ENCODE peak calls at places on chromosomes 12 and 14, in four cellular contexts. One of them, this sample, is unnamed.
A peak's percentile ranks its signal among the peaks of the same experiment; 100 is the strongest.

GRCh38 chr12:124210991-124211577 is 83.8 kb upstream of the RFLNA start:
- DNase-seq in SK-N-SH: no peak
- DNase-seq in H1: no peak
- DNase-seq in HCT116: no peak
- DNase-seq in this sample: no peak

GRCh38 chr12:66062280-66062605 is 68.3 kb downstream of the LLPH start:
- DNase-seq in SK-N-SH: no peak
- DNase-seq in H1: no peak
- DNase-seq in HCT116: no peak
- DNase-seq in this sample: no peak

GRCh38 chr14:92408186-92408585 is 85.2 kb downstream of the SLC24A4 start:
- DNase-seq in SK-N-SH: no peak
- DNase-seq in H1: no peak
- DNase-seq in HCT116: no peak
- DNase-seq in this sample: peak; percentile 49

GRCh38 chr14:71119832-71120231 is 212.6 kb downstream of the PCNX1 start:
- DNase-seq in H1: no peak
- DNase-seq in HCT116: no peak
- DNase-seq in SK-N-SH: no peak
- DNase-seq in this sample: no peak

GRCh38 chr12:89450922-89451321 is 73.7 kb downstream of the GALNT4 start:
- DNase-seq in H1: no peak
- DNase-seq in SK-N-SH: no peak
- DNase-seq in HCT116: no peak
- DNase-seq in this sample: no peak

GRCh38 chr12:61282790-61283575 is 977.2 kb upstream of the USP15 start:
- DNase-seq in SK-N-SH: no peak
- DNase-seq in H1: no peak
- DNase-seq in HCT116: no peak
- DNase-seq in this sample: no peak

GRCh38 chr14:106436310-106436905 is 910.0 kb downstream of the TMEM121 start:
- DNase-seq in SK-N-SH: no peak
- DNase-seq in H1: peak; percentile 29
- DNase-seq in HCT116: no peak
- DNase-seq in this sample: peak; percentile 92

GRCh38 chr14:101028971-101029667 is 125.6 kb upstream of the RTL1 start:
- DNase-seq in H1: no peak
- DNase-seq in SK-N-SH: no peak
- DNase-seq in HCT116: no peak
- DNase-seq in this sample: no peak

GRCh38 chr12:96193725-96194571 is at the start of gene ELK3:
- DNase-seq in HCT116: no peak
- DNase-seq in SK-N-SH: peak; percentile 94
- DNase-seq in H1: peak; percentile 61
- DNase-seq in this sample: peak; percentile 94

GRCh38 chr12:77914089-77914488 is 83.4 kb downstream of the NAV3 start:
- DNase-seq in H1: no peak
- DNase-seq in SK-N-SH: no peak
- DNase-seq in HCT116: no peak
- DNase-seq in this sample: no peak

GRCh38 chr12:93094988-93095737 is 166.1 kb upstream of the EEA1 start:
- DNase-seq in H1: no peak
- DNase-seq in SK-N-SH: no peak
- DNase-seq in HCT116: no peak
- DNase-seq in this sample: no peak

GRCh38 chr12:22312336-22312735 is 22.2 kb downstream of the ST8SIA1 start:
- DNase-seq in H1: no peak
- DNase-seq in HCT116: no peak
- DNase-seq in SK-N-SH: no peak
- DNase-seq in this sample: no peak

DNA sequence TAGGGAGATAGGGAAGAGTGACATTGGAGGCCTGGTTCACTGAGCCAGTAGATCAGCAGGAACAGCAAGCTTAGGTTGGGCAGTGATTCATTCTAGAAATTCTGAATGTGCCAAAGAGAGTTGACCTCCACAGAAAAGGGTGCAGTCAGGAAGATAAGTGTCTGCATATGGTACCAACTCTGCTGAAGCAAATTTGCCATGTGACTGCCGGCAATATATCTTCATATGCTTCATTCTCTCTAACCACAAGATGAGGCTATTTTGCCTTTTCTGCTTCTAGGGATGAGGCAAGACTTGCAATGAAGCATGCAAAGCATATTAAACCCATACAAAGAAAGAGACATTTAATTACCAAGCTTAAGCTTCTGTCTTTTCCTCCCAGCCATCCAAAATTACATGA is 13.6 kb downstream of the CCDC198 start:
- DNase-seq in H1: no peak
- DNase-seq in SK-N-SH: no peak
- DNase-seq in HCT116: no peak
- DNase-seq in this sample: no peak
- TF ChIP-seq JUND in H1: no peak
- TF ChIP-seq JUND in SK-N-SH: no peak
- TF ChIP-seq JUND in HCT116: no peak
- TF ChIP-seq JUND in this sample: no peak

GRCh38 chr12:109268896-109269295 is 40.2 kb downstream of the FOXN4 start:
- DNase-seq in H1: no peak
- DNase-seq in HCT116: no peak
- DNase-seq in SK-N-SH: no peak
- DNase-seq in this sample: no peak

GRCh38 chr12:109267361-109267760 is 41.7 kb downstream of the FOXN4 start:
- DNase-seq in HCT116: no peak
- DNase-seq in H1: no peak
- DNase-seq in SK-N-SH: no peak
- DNase-seq in this sample: no peak

GRCh38 chr12:109264095-109264942 is 44.8 kb downstream of the FOXN4 start:
- DNase-seq in H1: peak; percentile 93
- DNase-seq in SK-N-SH: peak; percentile 90
- DNase-seq in HCT116: peak; percentile 77
- DNase-seq in this sample: peak; percentile 91

GRCh38 chr12:109264943-109265650 is 44.0 kb downstream of the FOXN4 start:
- DNase-seq in HCT116: no peak
- DNase-seq in SK-N-SH: no peak
- DNase-seq in H1: no peak
- DNase-seq in this sample: no peak

DNA sequence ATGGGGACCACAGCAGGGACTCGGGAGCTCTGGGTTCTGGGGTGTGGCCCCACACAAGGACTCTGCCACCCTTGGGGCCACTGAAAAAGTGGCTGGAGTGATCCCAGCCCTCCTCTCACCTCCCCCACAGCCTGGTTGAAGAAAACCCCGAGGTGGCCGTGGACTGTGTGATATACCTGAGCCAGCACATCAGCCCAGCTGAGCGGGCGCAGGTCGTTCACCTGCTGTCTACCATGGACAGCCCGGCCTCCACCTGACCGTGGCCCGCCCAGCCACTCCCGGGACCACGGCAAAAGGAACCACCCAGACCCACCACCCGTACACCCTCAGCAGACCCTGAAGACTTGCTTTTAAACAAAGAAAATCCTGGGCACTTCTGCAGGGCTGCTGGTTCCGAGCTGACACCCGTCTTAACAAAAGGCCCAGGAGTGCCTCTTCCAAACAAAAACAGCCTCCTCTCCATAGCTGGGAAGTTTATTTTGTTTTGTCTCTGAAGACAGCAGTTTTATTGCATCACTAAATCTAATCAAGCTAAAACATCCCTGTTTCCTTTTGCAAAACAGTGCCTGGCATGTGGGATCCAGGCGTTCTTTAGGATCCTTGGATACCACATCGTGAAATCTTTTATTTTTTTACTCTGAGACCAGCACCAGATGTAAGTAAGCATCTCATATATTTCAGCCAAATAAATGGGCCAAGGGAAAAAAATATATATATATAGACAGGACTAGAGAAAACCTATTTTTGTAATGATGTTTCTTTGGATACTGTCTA is 42.8 kb downstream of the FOXN4 start:
- DNase-seq in HCT116: no peak
- DNase-seq in SK-N-SH: no peak
- DNase-seq in H1: no peak
- DNase-seq in this sample: no peak
- TF ChIP-seq JUND in HCT116: no peak
- TF ChIP-seq JUND in SK-N-SH: no peak
- TF ChIP-seq JUND in H1: no peak
- TF ChIP-seq JUND in this sample: no peak

GRCh38 chr12:25089738-25090137 is 105.2 kb downstream of the DNAI7 start:
- DNase-seq in HCT116: no peak
- DNase-seq in SK-N-SH: no peak
- DNase-seq in H1: no peak
- DNase-seq in this sample: peak; percentile 18
- TF ChIP-seq JUND in HCT116: no peak
- TF ChIP-seq JUND in SK-N-SH: no peak
- TF ChIP-seq JUND in H1: no peak
- TF ChIP-seq JUND in this sample: no peak

GRCh38 chr12:32305163-32305562 is 94.2 kb upstream of the FGD4 start:
- DNase-seq in SK-N-SH: peak; percentile 36
- DNase-seq in H1: no peak
- DNase-seq in HCT116: peak; percentile 21
- DNase-seq in this sample: no peak
- TF ChIP-seq JUND in SK-N-SH: no peak
- TF ChIP-seq JUND in H1: no peak
- TF ChIP-seq JUND in HCT116: no peak
- TF ChIP-seq JUND in this sample: no peak

GRCh38 chr12:17030338-17030737 is 424.4 kb upstream of the LMO3 start:
- DNase-seq in HCT116: no peak
- DNase-seq in H1: no peak
- DNase-seq in SK-N-SH: no peak
- DNase-seq in this sample: no peak

GRCh38 chr12:17028348-17028747 is 422.4 kb upstream of the LMO3 start:
- DNase-seq in SK-N-SH: no peak
- DNase-seq in H1: no peak
- DNase-seq in HCT116: no peak
- DNase-seq in this sample: no peak
- TF ChIP-seq JUND in SK-N-SH: no peak
- TF ChIP-seq JUND in H1: no peak
- TF ChIP-seq JUND in HCT116: no peak
- TF ChIP-seq JUND in this sample: no peak